ENCODE peak calls at places on chromosome 12, in four cellular contexts. B, F, R and N are unnamed samples.
A peak's percentile ranks its signal among the peaks of the same experiment; 100 is the strongest.

GRCh38 chr12:96514328-96514727 is 25.0 kb downstream of the CFAP54 start:
- DNase-seq in R (no peak), F (peak; percentile 25), B (peak; percentile 30), N (no peak)

GRCh38 chr12:46950116-46950515 is 124.3 kb upstream of the SLC38A4 start:
- DNase-seq in R (no peak), B (no peak), F (no peak), N (no peak)

GRCh38 chr12:100656806-100657205 is 83.3 kb downstream of the GAS2L3 start:
- DNase-seq in B (no peak), F (no peak), R (no peak), N (no peak)

GRCh38 chr12:38721611-38722252 is 183.7 kb downstream of the CPNE8 start:
- DNase-seq in B (no peak), R (no peak), F (no peak), N (no peak)

GRCh38 chr12:116861331-116861730 is 19.9 kb downstream of the HRK start:
- DNase-seq in F (peak; percentile 48), B (peak; percentile 77), R (peak; percentile 23), N (peak; percentile 71)

GRCh38 chr12:24197517-24197916 is 248.0 kb upstream of the SOX5 start:
- DNase-seq in F (no peak), R (no peak), B (no peak), N (no peak)

GRCh38 chr12:124909831-124910560 is 4.5 kb downstream of the UBC start:
- DNase-seq in B (peak; percentile 50), F (peak; percentile 41), R (peak; percentile 35), N (no peak)

GRCh38 chr12:12902036-12902435 is 10.7 kb downstream of the GPRC5A start:
- DNase-seq in F (peak; percentile 38), R (no peak), B (peak; percentile 76), N (no peak)

GRCh38 chr12:5267603-5268423 is 164.1 kb upstream of the NTF3 start:
- DNase-seq in B (peak; percentile 36), R (no peak), F (peak; percentile 15), N (no peak)

GRCh38 chr12:79635676-79636075 is 55.1 kb downstream of the PAWR start:
- DNase-seq in F (no peak), R (no peak), B (no peak), N (no peak)

GRCh38 chr12:59580050-59580449 is 15.8 kb upstream of the SLC16A7 start:
- DNase-seq in F (no peak), B (no peak), R (no peak), N (no peak)

GRCh38 chr12:127761880-127762279 is 505.1 kb upstream of the TMEM132C start:
- DNase-seq in R (no peak), F (no peak), B (no peak), N (no peak)

GRCh38 chr12:104411826-104412626 is 44.7 kb upstream of the CHST11 start:
- DNase-seq in B (peak; percentile 79), F (no peak), R (no peak), N (no peak)

GRCh38 chr12:2624543-2625266 is 170.1 kb upstream of the FKBP4 start:
- DNase-seq in B (no peak), R (no peak), F (peak; percentile 10), N (no peak)
- TF ChIP-seq CTCF in B (peak; percentile 31), R (no peak), F (peak; percentile 49), N (peak; percentile 46)

GRCh38 chr12:82952946-82953345 is 266.2 kb downstream of the TMTC2 start:
- DNase-seq in F (no peak), R (no peak), B (no peak), N (no peak)

GRCh38 chr12:82954064-82954463 is 267.4 kb downstream of the TMTC2 start:
- DNase-seq in B (no peak), R (no peak), F (no peak), N (no peak)

GRCh38 chr12:82953397-82953796 is 266.7 kb downstream of the TMTC2 start:
- DNase-seq in B (no peak), R (no peak), F (no peak), N (no peak)

GRCh38 chr12:82954572-82954971 is 267.9 kb downstream of the TMTC2 start:
- DNase-seq in R (no peak), F (no peak), B (no peak), N (no peak)

DNA sequence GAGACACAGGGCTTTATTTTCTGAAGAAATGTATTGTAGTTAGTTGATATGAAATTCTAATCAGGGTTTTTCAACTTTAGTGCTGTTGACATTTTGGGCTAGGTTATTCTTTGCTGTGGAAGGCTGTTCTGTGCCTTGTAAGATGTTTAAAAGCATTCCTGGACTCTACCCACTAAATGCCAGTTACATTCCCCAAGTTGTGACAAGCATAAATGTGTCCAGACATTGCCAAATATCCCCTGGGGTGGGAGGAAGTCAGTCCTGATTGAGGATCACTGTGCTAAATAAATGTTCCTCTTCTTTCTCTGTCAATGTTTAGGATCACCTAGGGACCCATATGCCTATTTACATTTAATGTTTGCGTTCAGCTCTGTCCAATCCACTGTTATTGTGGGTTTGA is 268.3 kb downstream of the TMTC2 start:
- DNase-seq in F (no peak), B (no peak), R (no peak), N (no peak)
- H3K4me3 ChIP-seq in F (no peak overlapping the region), B (no peak overlapping the region), R (no peak overlapping the region), N (no peak overlapping the region)

DNA sequence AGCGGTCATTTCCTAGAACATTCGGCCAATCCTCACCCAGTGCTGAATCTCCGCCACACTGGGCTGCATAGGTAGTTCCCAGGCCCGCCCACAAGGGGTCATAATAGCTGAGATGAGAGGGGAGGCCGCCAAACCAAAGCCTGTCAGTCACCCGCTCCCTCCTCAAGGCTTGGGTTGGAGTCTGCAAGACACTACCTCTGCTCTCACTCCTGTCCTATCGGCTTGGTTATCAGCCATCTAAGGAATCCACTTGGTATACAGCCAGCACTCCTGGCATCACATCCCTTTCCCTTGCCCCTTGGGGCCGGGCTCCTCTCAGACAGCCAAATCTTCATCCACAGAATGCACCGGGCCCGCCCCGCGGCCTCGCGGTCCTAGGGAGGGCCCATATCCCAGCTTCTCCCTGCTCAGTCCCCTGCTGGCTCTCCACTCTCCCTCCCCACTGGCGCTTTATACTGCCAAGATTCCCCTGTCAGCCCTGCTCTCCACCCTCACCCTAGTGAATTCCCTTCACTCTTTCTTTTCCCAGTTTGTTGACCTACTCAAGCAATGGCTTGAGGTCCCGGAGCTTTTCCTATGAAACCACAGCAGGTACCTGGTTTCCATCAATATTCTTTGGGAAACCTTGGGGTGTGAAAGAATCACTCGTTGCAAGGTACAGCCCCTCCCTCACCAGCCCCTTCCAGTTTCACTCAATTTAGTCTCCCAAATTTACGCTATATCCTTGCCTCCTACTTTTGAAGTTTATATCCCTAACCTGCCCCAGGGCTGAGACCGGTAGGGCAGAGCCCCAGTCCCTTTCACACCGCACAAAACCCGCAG is 1.5 kb downstream of the IFFO1 start:
- DNase-seq in B (peak; percentile 77), F (peak; percentile 77), R (peak; percentile 81), N (no peak)
- TF ChIP-seq CTCF in B (peak; percentile 73), F (peak; percentile 79), R (peak; percentile 51), N (peak; percentile 78)

GRCh38 chr12:119592232-119592631 is 1.3 kb upstream of the TMEM233 start:
- DNase-seq in F (peak; percentile 11), B (peak; percentile 41), R (no peak), N (no peak)

GRCh38 chr12:119598159-119598558 is 4.6 kb downstream of the TMEM233 start:
- DNase-seq in B (no peak), R (no peak), F (no peak), N (no peak)

GRCh38 chr12:119594399-119594730 is 791 bp downstream of the TMEM233 start:
- DNase-seq in R (no peak), F (peak; percentile 27), B (peak; percentile 29), N (no peak)

GRCh38 chr12:119593578-119594398 is at the start of gene TMEM233:
- DNase-seq in B (peak; percentile 22), R (no peak), F (peak; percentile 18), N (no peak)

DNA sequence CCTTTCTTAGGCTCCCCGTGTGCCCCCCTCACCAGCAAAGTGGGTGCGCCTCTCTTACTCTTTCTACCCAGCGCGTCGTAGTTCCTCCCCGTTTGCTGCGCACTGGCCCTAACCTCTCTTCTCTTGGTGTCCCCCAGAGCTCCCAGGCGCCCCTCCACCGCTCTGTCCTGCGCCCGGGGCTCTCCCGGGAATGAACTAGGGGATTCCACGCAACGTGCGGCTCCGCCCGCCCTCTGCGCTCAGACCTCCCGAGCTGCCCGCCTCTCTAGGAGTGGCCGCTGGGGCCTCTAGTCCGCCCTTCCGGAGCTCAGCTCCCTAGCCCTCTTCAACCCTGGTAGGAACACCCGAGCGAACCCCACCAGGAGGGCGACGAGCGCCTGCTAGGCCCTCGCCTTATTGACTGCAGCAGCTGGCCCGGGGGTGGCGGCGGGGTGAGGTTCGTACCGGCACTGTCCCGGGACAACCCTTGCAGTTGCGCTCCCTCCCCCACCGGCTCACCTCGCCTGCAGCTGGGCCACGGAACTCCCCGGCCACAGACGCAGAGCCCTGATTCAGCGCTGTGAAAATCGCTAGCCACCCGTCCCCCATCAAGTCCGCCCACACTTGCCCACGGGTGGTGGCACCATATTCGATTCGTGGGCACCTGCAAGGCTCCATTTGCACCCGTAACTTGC is 1.3 kb downstream of the TMEM233 start:
- DNase-seq in B (peak; percentile 44), R (peak; percentile 8), F (peak; percentile 13), N (no peak)
- H3K4me3 ChIP-seq in B (no peak overlapping the region), R (no peak overlapping the region), F (peak overlapping the region; percentile 47), N (no peak overlapping the region)